ENCODE peak calls at places on chromosomes 3 and 15, in seven cellular contexts. Z is H9, N is uterus, F is esophagus squamous epithelium, G is endothelial cell of umbilical vein, V is H1, M is heart right ventricle. T is an unnamed sample. For H3K4me1, the result is how much of the 10 kb centered on the place peaks cover.

GRCh38 chr15:89433686-89434085 is 62.7 kb downstream of the RHCG start:
- DNase-seq in N (no peak), F (no peak), M (no peak), V (peak), Z (no peak), G (no peak), T (no peak)

GRCh38 chr3:70531063-70531657 is 218.7 kb upstream of the MDFIC2 start:
- DNase-seq in V (no peak), Z (no peak), M (no peak), N (no peak), F (no peak), G (peak), T (no peak)

GRCh38 chr15:45340429-45340828 is 37.9 kb downstream of the GATM start:
- DNase-seq in M (no peak), Z (no peak), N (no peak), F (no peak), V (no peak), G (no peak), T (no peak)

GRCh38 chr3:56054827-56055226 is 413.4 kb downstream of the ERC2 start:
- DNase-seq in F (no peak), M (no peak), V (no peak), N (no peak), G (no peak), Z (no peak), T (no peak)

GRCh38 chr3:99920530-99921376 is 103.1 kb downstream of the CMSS1 start:
- DNase-seq in G (peak), V (no peak), M (peak), F (no peak), N (peak), Z (peak), T (peak)

GRCh38 chr15:68612533-68612932 is 33.7 kb downstream of the CORO2B start:
- DNase-seq in N (no peak), G (no peak), M (no peak), Z (no peak), F (no peak), V (no peak), T (no peak)

GRCh38 chr3:196082471-196082971 is 631 bp upstream of the TFRC start:
- DNase-seq in N (no peak), G (no peak), M (no peak), Z (no peak), F (no peak), V (no peak), T (no peak)

GRCh38 chr3:183427206-183428139 is 946 bp downstream of the MCF2L2 start:
- DNase-seq in G (no peak), N (no peak), F (no peak), M (no peak), Z (peak), V (no peak), T (no peak)

GRCh38 chr3:187025254-187025655 is 94.9 kb downstream of the ST6GAL1 start:
- DNase-seq in N (no peak), G (no peak), Z (no peak), M (no peak), V (no peak), F (no peak), T (no peak)

GRCh38 chr3:117524890-117525289 is 815.3 kb downstream of the TUSC7 start:
- DNase-seq in M (no peak), Z (no peak), V (no peak), N (no peak), G (no peak), F (no peak), T (no peak)

GRCh38 chr3:183080628-183081027 is 18.7 kb downstream of the MCCC1 start:
- DNase-seq in V (no peak), N (no peak), Z (no peak), M (no peak), G (no peak), F (no peak), T (no peak)

GRCh38 chr15:97745481-97746071 is 214.9 kb upstream of the ARRDC4 start:
- DNase-seq in N (no peak), F (no peak), M (no peak), V (peak), Z (peak), G (peak), T (no peak)

GRCh38 chr3:169091196-169091595 is 572.3 kb downstream of the MECOM start:
- DNase-seq in V (no peak), M (no peak), Z (no peak), F (no peak), N (no peak), G (no peak), T (no peak)

GRCh38 chr15:60397772-60398445 is at the start of gene ANXA2:
- DNase-seq in G (peak), N (peak), F (peak), M (peak), V (peak), Z (peak), T (peak)

GRCh38 chr3:10602769-10603768 is 97.7 kb upstream of the ATP2B2 start:
- DNase-seq in F (no peak), V (no peak), M (no peak), Z (no peak), N (no peak), G (no peak), T (no peak)

GRCh38 chr3:23242106-23242505 is 39.0 kb downstream of the UBE2E2 start:
- DNase-seq in M (no peak), F (no peak), Z (no peak), N (no peak), G (no peak), V (no peak), T (no peak)

GRCh38 chr3:143236226-143236964 is 116.8 kb downstream of the CHST2 start:
- DNase-seq in F (no peak), M (no peak), N (no peak), V (no peak), G (peak), Z (no peak), T (no peak)

GRCh38 chr3:76063019-76063418 is 277.7 kb upstream of the ZNF717 start:
- DNase-seq in F (no peak), N (no peak), M (no peak), V (no peak), G (no peak), Z (no peak), T (no peak)

GRCh38 chr3:85783331-85783730 is 824.5 kb downstream of the CADM2 start:
- DNase-seq in Z (no peak), N (no peak), M (no peak), F (no peak), G (peak), V (no peak), T (no peak)

GRCh38 chr3:58518304-58518789 is 18.6 kb downstream of the ACOX2 start:
- DNase-seq in N (no peak), V (no peak), M (no peak), F (no peak), G (no peak), Z (no peak), T (no peak)

GRCh38 chr3:172396400-172396799 is 51.9 kb downstream of the GHSR start:
- DNase-seq in N (no peak), Z (no peak), M (no peak), G (no peak), V (no peak), F (no peak), T (no peak)

GRCh38 chr3:144556392-144556791 is 584.8 kb downstream of the DIPK2A start:
- DNase-seq in F (no peak), V (no peak), G (no peak), N (no peak), Z (no peak), M (no peak), T (no peak)

GRCh38 chr15:56917652-56918045 is 795 bp upstream of the TCF12 start:
- DNase-seq in M (no peak), F (no peak), V (no peak), Z (no peak), G (no peak), N (no peak), T (no peak)

GRCh38 chr3:69250014-69250413 is 127.6 kb upstream of the LMOD3 start:
- DNase-seq in G (no peak), M (no peak), F (no peak), N (no peak), Z (peak), V (peak), T (no peak)

GRCh38 chr15:88920186-88920891 is 7.2 kb upstream of the MFGE8 start:
- DNase-seq in V (peak), F (no peak), Z (no peak), N (no peak), M (no peak), G (no peak), T (no peak)

GRCh38 chr15:86877171-86877631 is 797.5 kb downstream of the AGBL1 start:
- DNase-seq in N (no peak), Z (no peak), G (no peak), F (no peak), V (no peak), M (no peak), T (no peak)

GRCh38 chr3:190811775-190812480 is 50.6 kb downstream of the GMNC start:
- DNase-seq in F (no peak), N (no peak), G (peak), Z (peak), M (no peak), V (peak), T (no peak)

GRCh38 chr3:156547637-156548036 is 7.3 kb downstream of the SSR3 start:
- DNase-seq in N (no peak), G (peak), V (no peak), Z (no peak), F (no peak), M (no peak), T (no peak)

GRCh38 chr3:14687360-14687759 is 12.4 kb downstream of the C3orf20 start:
- DNase-seq in Z (no peak), N (no peak), M (no peak), G (no peak), F (no peak), V (no peak), T (no peak)

GRCh38 chr3:14691239-14691638 is 16.3 kb downstream of the C3orf20 start:
- DNase-seq in F (no peak), Z (no peak), N (no peak), V (no peak), M (no peak), G (no peak), T (no peak)

GRCh38 chr3:14688525-14688924 is 13.6 kb downstream of the C3orf20 start:
- DNase-seq in F (no peak), V (no peak), M (no peak), Z (no peak), N (no peak), G (no peak), T (no peak)

GRCh38 chr3:14691719-14692118 is 16.8 kb downstream of the C3orf20 start:
- DNase-seq in G (no peak), N (no peak), F (no peak), V (no peak), M (no peak), Z (no peak), T (no peak)

DNA sequence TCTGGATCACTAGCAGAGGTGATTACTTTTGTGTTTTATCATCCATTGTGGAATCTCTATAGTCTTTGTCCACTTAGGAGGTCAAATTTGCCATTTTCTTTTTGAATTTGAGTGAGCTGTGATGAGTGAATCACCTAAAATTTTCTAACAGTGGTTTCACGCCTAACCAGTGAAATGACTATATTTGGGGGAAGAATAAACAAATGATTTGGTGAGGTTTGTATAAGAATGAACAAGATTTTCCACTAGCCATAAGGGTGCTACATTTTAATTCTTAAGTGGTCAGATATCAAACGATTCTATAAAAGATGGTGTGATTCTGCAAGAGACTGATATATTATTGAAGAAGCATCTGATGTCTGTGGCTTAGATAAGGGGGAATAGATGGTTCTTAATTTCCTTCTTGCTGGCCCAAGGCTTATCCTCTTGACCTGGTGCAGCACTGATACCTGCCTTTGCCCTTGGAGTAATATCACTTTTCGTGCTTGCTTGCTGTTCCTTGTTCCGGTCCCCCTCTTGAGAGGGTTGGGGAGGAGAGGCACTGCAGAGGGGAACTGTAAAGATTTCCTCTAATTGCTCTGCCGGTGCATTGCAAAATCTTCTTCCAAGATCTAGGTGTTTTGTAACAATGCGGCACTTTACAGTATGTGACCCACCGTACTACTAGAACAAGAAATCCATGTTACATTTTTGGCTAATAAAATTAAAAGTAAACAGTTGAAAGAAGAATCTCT is 14.5 kb downstream of the C3orf20 start:
- DNase-seq in N (no peak), G (no peak), M (no peak), F (no peak), V (no peak), Z (no peak), T (no peak)
- H3K4me1 ChIP-seq in N (under half), G (under half), M (under half), F (under half), V (under half), Z (under half), T (under half)

GRCh38 chr3:52056521-52056967 is at the start of gene DUSP7:
- DNase-seq in F (no peak), N (peak), G (no peak), V (peak), Z (peak), M (peak), T (peak)
- H3K4me1 ChIP-seq in F (half or more), N (under half), G (under half), V (under half), Z (under half), M (half or more), T (half or more)

DNA sequence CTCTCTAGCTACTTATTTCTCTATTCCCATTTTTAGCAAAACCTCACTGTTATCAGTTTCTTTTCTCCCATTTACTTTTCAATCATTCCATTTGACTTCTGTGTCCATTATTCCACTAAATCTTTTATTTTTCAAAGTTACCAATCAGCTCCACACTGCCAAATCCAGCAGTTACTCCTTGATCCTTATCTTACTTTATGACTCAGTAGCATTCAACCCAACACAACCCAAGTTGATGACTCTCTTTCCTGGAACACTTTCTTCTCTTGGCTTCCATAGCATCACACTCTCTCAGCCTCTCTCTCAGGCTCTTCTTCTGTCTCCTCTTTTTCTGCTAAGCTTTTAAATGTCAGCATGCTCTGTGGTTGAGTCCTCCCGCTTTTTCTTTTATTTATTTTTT is 36.3 kb downstream of the RASGRP1 start:
- DNase-seq in V (no peak), Z (no peak), F (no peak), G (peak), N (no peak), M (no peak), T (no peak)
- H3K4me1 ChIP-seq in V (under half), Z (under half), F (under half), G (under half), N (under half), M (under half), T (under half)

GRCh38 chr3:50158747-50159146 is 3.6 kb downstream of the SEMA3F start:
- DNase-seq in Z (no peak), M (no peak), V (no peak), F (no peak), N (no peak), G (no peak), T (no peak)
- H3K4me1 ChIP-seq in Z (under half), M (half or more), V (under half), F (half or more), N (under half), G (half or more), T (half or more)

GRCh38 chr15:85010114-85010471 is 28.4 kb downstream of the PDE8A start:
- DNase-seq in N (no peak), F (no peak), M (no peak), V (no peak), G (no peak), Z (no peak), T (no peak)
- H3K4me1 ChIP-seq in N (under half), F (under half), M (half or more), V (under half), G (under half), Z (under half), T (half or more)

DNA sequence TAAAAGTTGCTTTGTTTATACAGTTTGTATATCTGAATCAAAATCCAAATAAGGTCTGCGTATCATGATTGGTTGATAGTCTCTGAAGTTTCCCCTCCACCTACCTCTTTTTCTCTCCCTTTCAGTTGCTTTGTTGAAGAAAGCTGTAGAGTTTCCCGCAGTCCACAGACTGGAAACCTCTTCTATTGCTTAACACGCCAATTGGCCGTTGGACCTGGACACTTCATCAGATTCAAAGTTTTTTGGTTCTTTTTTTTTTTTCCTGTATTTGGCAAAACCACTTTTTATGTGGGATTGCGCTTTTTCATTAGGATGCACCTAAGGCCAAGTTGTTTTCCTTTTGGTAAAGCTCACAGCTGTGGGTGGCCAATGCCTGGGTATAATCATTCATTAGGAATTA is 14.5 kb upstream of the TM4SF1 start:
- DNase-seq in N (no peak), V (no peak), Z (no peak), M (no peak), G (no peak), F (no peak), T (no peak)
- H3K4me1 ChIP-seq in N (under half), V (under half), Z (under half), M (under half), G (under half), F (half or more), T (under half)